ENCODE peak calls at places on chromosomes 16 and 17, in four cellular contexts. G, V, D and M are unnamed samples.

GRCh38 chr17:8719291-8720246 is 25.1 kb downstream of the CCDC42 start:
- DNase-seq in D (no peak), V (no peak), G (no peak), M (no peak)

GRCh38 chr17:63703029-63703428 is 3.1 kb upstream of the LIMD2 start:
- DNase-seq in V (no peak), D (no peak), G (no peak), M (no peak)

GRCh38 chr17:32445075-32445427 is 741 bp downstream of the PSMD11 start:
- DNase-seq in V (peak), D (no peak), G (peak), M (peak)

GRCh38 chr17:55765472-55765871 is 14.6 kb downstream of the PCTP start:
- DNase-seq in D (no peak), V (no peak), G (no peak), M (no peak)

GRCh38 chr16:1026784-1027415 is 45.3 kb downstream of the SOX8 start:
- DNase-seq in V (no peak), G (no peak), D (no peak), M (no peak)

GRCh38 chr16:74998481-74999207 is at the start of gene ZNRF1:
- DNase-seq in G (peak), V (peak), D (peak), M (peak)

GRCh38 chr17:68246271-68247028 is 1.4 kb upstream of the AMZ2 start:
- DNase-seq in G (no peak), V (peak), D (peak), M (no peak)

GRCh38 chr17:81519284-81520020 is 6.9 kb upstream of the ACTG1 start:
- DNase-seq in D (peak), G (no peak), V (peak), M (peak)

GRCh38 chr17:42984486-42984885 is 4.1 kb downstream of the RUNDC1 start:
- DNase-seq in D (no peak), G (no peak), V (no peak), M (no peak)

GRCh38 chr16:87942680-87943079 is 6.4 kb upstream of the CA5A start:
- DNase-seq in D (no peak), V (no peak), G (no peak), M (no peak)

GRCh38 chr17:17080181-17080631 is 37.9 kb downstream of the MPRIP start:
- DNase-seq in V (no peak), D (no peak), G (no peak), M (no peak)

GRCh38 chr17:19492140-19492539 is 41.5 kb upstream of the SLC47A1 start:
- DNase-seq in G (no peak), V (no peak), D (no peak), M (no peak)

GRCh38 chr17:62628845-62629555 is 1.5 kb downstream of the MRC2 start:
- DNase-seq in V (no peak), G (no peak), D (peak), M (no peak)

GRCh38 chr16:19375561-19376158 is 42.0 kb upstream of the TMC5 start:
- DNase-seq in D (no peak), G (peak), V (peak), M (peak)

GRCh38 chr16:77599793-77600415 is 122.4 kb upstream of the NUDT7 start:
- DNase-seq in G (peak), D (no peak), V (peak), M (peak)

GRCh38 chr16:22814330-22815105 is 556 bp downstream of the HS3ST2 start:
- DNase-seq in G (no peak), D (peak), V (no peak), M (no peak)

GRCh38 chr16:79278506-79278905 is 322.0 kb downstream of the MAF start:
- DNase-seq in G (no peak), D (no peak), V (no peak), M (no peak)

GRCh38 chr16:14491831-14492529 is 138.1 kb downstream of the PARN start:
- DNase-seq in D (no peak), V (no peak), G (no peak), M (no peak)

DNA sequence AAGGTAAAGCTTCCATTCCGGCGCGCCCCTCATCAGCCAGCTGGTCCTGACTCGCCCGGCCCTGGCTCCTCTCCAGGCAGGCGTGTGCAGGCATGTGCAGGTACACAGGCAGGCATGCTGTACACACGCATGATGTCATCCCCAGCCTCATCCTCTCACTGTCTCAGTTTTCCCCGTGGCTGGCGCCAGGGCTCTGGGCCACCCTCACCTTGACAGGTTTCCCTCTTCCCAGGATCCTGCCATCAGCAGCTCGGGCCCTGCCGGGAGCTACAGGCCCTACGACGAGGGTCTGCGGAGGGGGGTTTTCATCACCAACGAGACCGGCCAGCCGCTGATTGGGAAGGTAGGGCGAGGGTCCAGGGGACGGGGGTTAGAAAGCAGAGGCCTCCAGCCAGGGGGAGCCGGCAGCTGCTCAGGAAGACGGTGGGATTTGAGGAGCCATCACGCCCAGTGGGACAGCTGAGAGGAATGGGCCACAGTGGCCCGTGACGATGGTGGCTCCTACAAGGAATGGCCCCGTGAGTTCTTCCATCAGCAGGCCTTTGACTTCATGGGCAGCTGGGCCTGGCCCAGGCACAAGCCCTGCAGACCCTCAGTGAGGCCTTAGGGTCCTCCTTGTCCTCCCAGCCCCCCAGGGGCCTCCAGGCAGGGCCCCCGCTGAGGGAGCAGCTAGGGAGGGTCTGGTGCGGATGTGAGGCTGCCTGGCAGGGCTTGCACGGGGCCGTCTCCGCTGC is 8.5 kb downstream of the GAA start:
- DNase-seq in D (no peak), V (no peak), G (no peak), M (no peak)
- TF ChIP-seq PHF8 in D (no peak), V (no peak), G (no peak), M (no peak)

GRCh38 chr16:88976359-88977027 is 514 bp downstream of the CBFA2T3 start:
- DNase-seq in G (no peak), V (no peak), D (no peak), M (no peak)

GRCh38 chr16:88977845-88978607 is 1.0 kb upstream of the CBFA2T3 start:
- DNase-seq in G (no peak), D (no peak), V (no peak), M (no peak)

GRCh38 chr16:88977028-88977844 is at the start of gene CBFA2T3:
- DNase-seq in D (no peak), V (no peak), G (no peak), M (peak)

GRCh38 chr16:88979616-88980015 is 2.6 kb upstream of the CBFA2T3 start:
- DNase-seq in V (no peak), G (no peak), D (no peak), M (no peak)

DNA sequence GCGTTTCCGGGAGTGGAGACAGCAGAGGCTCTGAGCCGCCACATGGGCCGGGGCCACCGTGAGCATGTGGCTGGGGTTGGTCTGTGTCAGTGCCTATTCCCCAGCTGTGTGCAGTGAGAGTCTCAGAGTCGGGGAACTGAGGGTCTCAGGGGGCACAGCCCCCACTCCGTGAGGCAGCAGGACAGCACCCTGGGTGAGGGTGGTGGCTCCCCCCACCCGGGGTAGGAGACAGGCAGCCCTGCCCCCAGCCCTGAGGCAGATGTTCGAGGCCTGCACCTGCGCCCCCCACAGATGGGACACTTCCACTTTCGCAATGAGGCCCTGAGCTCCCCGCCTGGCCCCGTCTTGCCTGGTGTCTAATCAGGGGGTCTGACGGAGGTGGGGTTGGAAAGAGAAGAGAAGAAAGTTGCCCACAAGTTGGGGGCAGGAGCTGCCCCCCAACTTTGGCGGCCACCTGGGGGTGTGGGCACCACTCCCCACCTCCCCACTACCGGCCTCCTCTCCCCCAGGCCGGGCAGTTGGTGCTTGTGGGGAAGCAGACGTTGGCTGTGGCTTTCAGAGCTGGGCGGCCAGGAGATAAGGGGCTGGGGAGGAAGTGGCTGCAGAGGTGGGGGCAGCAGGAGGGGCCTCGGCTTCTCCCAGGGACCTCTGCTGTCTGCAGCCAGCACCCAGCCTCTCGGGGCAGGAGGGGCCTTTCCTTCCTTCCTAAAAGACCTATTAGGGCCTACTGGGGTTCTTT is 1.8 kb upstream of the CBFA2T3 start:
- DNase-seq in G (no peak), D (no peak), V (no peak), M (peak)
- TF ChIP-seq PHF8 in G (no peak), D (no peak), V (no peak), M (peak)

GRCh38 chr17:67042104-67042899 is 2.1 kb upstream of the CACNG1 start:
- DNase-seq in D (no peak), G (no peak), V (no peak), M (no peak)
- TF ChIP-seq PHF8 in D (no peak), G (no peak), V (no peak), M (no peak)

DNA sequence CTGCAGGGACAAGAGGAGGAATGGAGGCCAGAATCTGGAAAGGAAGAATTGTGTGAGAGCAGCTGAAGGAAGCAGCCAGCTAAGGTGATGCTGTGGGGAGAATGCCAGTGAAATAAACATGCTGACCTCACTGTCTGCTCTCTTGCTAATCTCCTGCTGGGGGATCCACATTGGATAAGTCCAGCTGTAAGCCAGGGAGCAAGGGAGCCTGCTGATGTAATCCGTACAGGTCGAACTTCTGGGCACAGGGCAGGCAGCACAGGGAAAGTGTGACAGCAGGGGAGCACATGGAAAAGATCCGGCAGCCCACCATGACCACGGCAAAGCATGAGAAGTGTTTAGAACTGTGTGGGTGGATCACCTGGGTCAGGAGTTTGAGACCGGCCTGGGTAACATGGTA is 7.5 kb upstream of the XPO6 start:
- DNase-seq in V (no peak), D (no peak), G (no peak), M (no peak)
- TF ChIP-seq PHF8 in V (no peak), D (no peak), G (no peak), M (no peak)

GRCh38 chr17:13337171-13337570 is 264.6 kb downstream of the HS3ST3A1 start:
- DNase-seq in D (no peak), G (no peak), V (no peak), M (no peak)

GRCh38 chr17:13337864-13338371 is 263.8 kb downstream of the HS3ST3A1 start:
- DNase-seq in V (peak), D (no peak), G (peak), M (peak)

GRCh38 chr17:13334374-13334773 is 267.4 kb downstream of the HS3ST3A1 start:
- DNase-seq in G (no peak), D (no peak), V (no peak), M (peak)

GRCh38 chr17:13333661-13334060 is 268.1 kb downstream of the HS3ST3A1 start:
- DNase-seq in V (no peak), D (no peak), G (no peak), M (no peak)

GRCh38 chr17:13338421-13338820 is 263.3 kb downstream of the HS3ST3A1 start:
- DNase-seq in G (no peak), V (no peak), D (no peak), M (no peak)
- TF ChIP-seq PHF8 in G (no peak), V (no peak), D (no peak), M (no peak)